ENCODE peak calls at places on chromosomes 3 and 15, in four cellular contexts. Z is GM12878, J is A549, O is upper lobe of left lung. E is an unnamed sample. For H3K9me3, the result is how much of the 10 kb centered on the place peaks cover.

GRCh38 chr3:118980832-118981231 is 53.8 kb downstream of the IGSF11 start:
- ATAC-seq in Z (no peak), O (no peak), J (no peak), E (no peak)

GRCh38 chr3:64685800-64686445 is 1.9 kb downstream of the ADAMTS9 start:
- ATAC-seq in J (peak), Z (no peak), O (peak), E (peak)

GRCh38 chr3:66720508-66720907 is 219.7 kb upstream of the LRIG1 start:
- ATAC-seq in O (no peak), J (no peak), Z (no peak), E (no peak)

GRCh38 chr15:63060699-63061098 is 18.2 kb downstream of the TPM1 start:
- ATAC-seq in J (peak), Z (no peak), O (no peak), E (no peak)

GRCh38 chr3:77684115-77684514 is 644.2 kb downstream of the ROBO2 start:
- ATAC-seq in O (no peak), Z (no peak), J (no peak), E (no peak)

GRCh38 chr15:70327328-70328136 is 229.8 kb upstream of the TLE3 start:
- ATAC-seq in Z (peak), J (no peak), O (no peak), E (no peak)

GRCh38 chr15:66653398-66653797 is 48.6 kb upstream of the SMAD6 start:
- ATAC-seq in O (no peak), J (no peak), Z (no peak), E (no peak)

GRCh38 chr15:86558678-86559077 is 479.0 kb downstream of the AGBL1 start:
- ATAC-seq in J (no peak), O (no peak), Z (no peak), E (no peak)

GRCh38 chr15:74133071-74133702 is 2.8 kb downstream of the ISLR2 start:
- ATAC-seq in Z (peak), J (no peak), O (no peak), E (no peak)

GRCh38 chr3:14391033-14391432 is 11.4 kb upstream of the SLC6A6 start:
- ATAC-seq in Z (no peak), J (peak), O (no peak), E (peak)

GRCh38 chr15:65041787-65042186 is 3.4 kb upstream of the SLC51B start:
- ATAC-seq in J (no peak), O (no peak), Z (no peak), E (no peak)

GRCh38 chr3:152089528-152089927 is 179.2 kb upstream of the MBNL1 start:
- ATAC-seq in O (no peak), J (no peak), Z (no peak), E (no peak)
- TF ChIP-seq EP300 in O (no peak), J (no peak), Z (no peak), E (no peak)

GRCh38 chr3:197567900-197568685 is 12.3 kb upstream of the BDH1 start:
- ATAC-seq in Z (no peak), J (no peak), O (no peak), E (no peak)
- H3K9me3 ChIP-seq in Z (under half), J (under half), O (under half), E (under half)

GRCh38 chr3:25728101-25728500 is 55.1 kb downstream of the NGLY1 start:
- ATAC-seq in O (no peak), J (no peak), Z (no peak), E (no peak)

GRCh38 chr3:25723802-25724201 is 59.1 kb upstream of the TOP2B start:
- ATAC-seq in J (no peak), Z (peak), O (no peak), E (no peak)

GRCh38 chr3:25727316-25727715 is 55.9 kb downstream of the NGLY1 start:
- ATAC-seq in Z (no peak), J (no peak), O (no peak), E (no peak)

GRCh38 chr3:25725810-25726209 is 57.4 kb downstream of the NGLY1 start:
- ATAC-seq in Z (no peak), J (no peak), O (no peak), E (no peak)

GRCh38 chr3:25724948-25725645 is 58.1 kb downstream of the NGLY1 start:
- ATAC-seq in Z (no peak), J (no peak), O (no peak), E (no peak)
- TF ChIP-seq EP300 in Z (no peak), J (no peak), O (no peak), E (no peak)

GRCh38 chr15:25176991-25177954 is 222.5 kb downstream of the SNRPN start:
- ATAC-seq in J (no peak), Z (no peak), O (no peak), E (no peak)

GRCh38 chr15:25175789-25176615 is 221.2 kb downstream of the SNRPN start:
- ATAC-seq in Z (no peak), J (no peak), O (no peak), E (no peak)

GRCh38 chr15:25177955-25178801 is 223.4 kb downstream of the SNRPN start:
- ATAC-seq in O (no peak), Z (no peak), J (no peak), E (no peak)

GRCh38 chr15:25175033-25175788 is 220.4 kb downstream of the SNRPN start:
- ATAC-seq in Z (no peak), J (no peak), O (no peak), E (no peak)

DNA sequence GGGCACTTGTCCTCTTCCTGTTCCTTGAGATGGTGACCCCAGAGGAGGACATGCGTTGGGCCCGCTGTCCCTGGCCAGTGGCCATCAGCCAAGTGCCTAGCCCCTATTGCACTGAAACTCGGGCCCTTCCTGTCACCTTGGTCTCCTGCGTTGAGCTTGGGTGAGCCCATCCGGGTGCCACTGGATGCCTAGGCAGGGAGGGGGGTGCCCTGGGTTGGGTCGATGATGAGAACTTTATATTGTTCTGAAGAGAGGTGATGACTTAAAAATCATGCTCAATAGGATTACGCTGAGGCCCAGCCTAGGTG is 221.8 kb downstream of the SNRPN start:
- ATAC-seq in J (no peak), Z (no peak), O (no peak), E (no peak)
- H3K9me3 ChIP-seq in J (under half), Z (under half), O (under half), E (under half)

E was measured in gastroesophageal sphincter.